ENCODE peak calls at places on chromosome 16, in ten cellular contexts. One of them, this sample, is unnamed. For H3K4me1, the result is how much of the 10 kb centered on the place peaks cover.

GRCh38 chr16:12901597-12902436 is at the start of gene SHISA9:
- DNase-seq in A549: no peak
- DNase-seq in spleen: no peak
- DNase-seq in Karpas-422: no peak
- DNase-seq in endodermal cell: peak
- DNase-seq in mammary epithelial cell: peak
- DNase-seq in Caco-2: no peak
- DNase-seq in prostate gland: no peak
- DNase-seq in sigmoid colon: no peak
- DNase-seq in heart right ventricle: no peak
- DNase-seq in this sample: no peak

GRCh38 chr16:17331071-17331521 is 139.7 kb downstream of the XYLT1 start:
- DNase-seq in A549: no peak
- DNase-seq in spleen: no peak
- DNase-seq in Karpas-422: no peak
- DNase-seq in endodermal cell: no peak
- DNase-seq in mammary epithelial cell: no peak
- DNase-seq in Caco-2: no peak
- DNase-seq in prostate gland: no peak
- DNase-seq in sigmoid colon: peak
- DNase-seq in heart right ventricle: peak
- DNase-seq in this sample: no peak

GRCh38 chr16:81729451-81729850 is 49.6 kb upstream of the PLCG2 start:
- DNase-seq in A549: no peak
- DNase-seq in spleen: no peak
- DNase-seq in Karpas-422: peak
- DNase-seq in endodermal cell: peak
- DNase-seq in mammary epithelial cell: no peak
- DNase-seq in Caco-2: no peak
- DNase-seq in prostate gland: no peak
- DNase-seq in sigmoid colon: no peak
- DNase-seq in heart right ventricle: no peak
- DNase-seq in this sample: no peak

GRCh38 chr16:31712064-31712540 is 161.5 kb upstream of the ZNF267 start:
- DNase-seq in A549: no peak
- DNase-seq in spleen: no peak
- DNase-seq in Karpas-422: peak
- DNase-seq in endodermal cell: no peak
- DNase-seq in mammary epithelial cell: no peak
- DNase-seq in Caco-2: no peak
- DNase-seq in prostate gland: no peak
- DNase-seq in sigmoid colon: no peak
- DNase-seq in heart right ventricle: no peak
- DNase-seq in this sample: no peak

GRCh38 chr16:3094289-3095027 is 4.6 kb downstream of the ZSCAN10 start:
- DNase-seq in A549: peak
- DNase-seq in spleen: peak
- DNase-seq in Karpas-422: peak
- DNase-seq in endodermal cell: peak
- DNase-seq in mammary epithelial cell: peak
- DNase-seq in Caco-2: no peak
- DNase-seq in prostate gland: no peak
- DNase-seq in sigmoid colon: no peak
- DNase-seq in heart right ventricle: no peak
- DNase-seq in this sample: peak

GRCh38 chr16:55834044-55834443 is 1.1 kb upstream of the CES1 start:
- DNase-seq in A549: no peak
- DNase-seq in spleen: no peak
- DNase-seq in Karpas-422: no peak
- DNase-seq in endodermal cell: peak
- DNase-seq in mammary epithelial cell: no peak
- DNase-seq in Caco-2: no peak
- DNase-seq in prostate gland: no peak
- DNase-seq in sigmoid colon: no peak
- DNase-seq in heart right ventricle: no peak
- DNase-seq in this sample: no peak

GRCh38 chr16:14579266-14579665 is 50.8 kb downstream of the PARN start:
- DNase-seq in A549: peak
- DNase-seq in spleen: no peak
- DNase-seq in Karpas-422: no peak
- DNase-seq in endodermal cell: no peak
- DNase-seq in mammary epithelial cell: no peak
- DNase-seq in Caco-2: no peak
- DNase-seq in prostate gland: no peak
- DNase-seq in sigmoid colon: no peak
- DNase-seq in heart right ventricle: no peak
- DNase-seq in this sample: no peak

GRCh38 chr16:30394603-30395154 is 541 bp upstream of the ZNF48 start:
- DNase-seq in A549: no peak
- DNase-seq in spleen: no peak
- DNase-seq in Karpas-422: no peak
- DNase-seq in endodermal cell: no peak
- DNase-seq in mammary epithelial cell: no peak
- DNase-seq in Caco-2: no peak
- DNase-seq in prostate gland: no peak
- DNase-seq in sigmoid colon: no peak
- DNase-seq in heart right ventricle: no peak
- DNase-seq in this sample: peak

GRCh38 chr16:72856797-72857196 is 191.1 kb downstream of the ZFHX3 start:
- DNase-seq in A549: peak
- DNase-seq in spleen: no peak
- DNase-seq in Karpas-422: peak
- DNase-seq in endodermal cell: peak
- DNase-seq in mammary epithelial cell: no peak
- DNase-seq in Caco-2: no peak
- DNase-seq in prostate gland: no peak
- DNase-seq in sigmoid colon: no peak
- DNase-seq in heart right ventricle: no peak
- DNase-seq in this sample: peak

GRCh38 chr16:49000594-49000993 is 281.0 kb downstream of the CBLN1 start:
- DNase-seq in A549: no peak
- DNase-seq in spleen: no peak
- DNase-seq in Karpas-422: peak
- DNase-seq in endodermal cell: peak
- DNase-seq in mammary epithelial cell: peak
- DNase-seq in Caco-2: no peak
- DNase-seq in prostate gland: no peak
- DNase-seq in sigmoid colon: no peak
- DNase-seq in heart right ventricle: no peak
- DNase-seq in this sample: peak

GRCh38 chr16:19330801-19331484 is 45.4 kb downstream of the CLEC19A start:
- DNase-seq in A549: peak
- DNase-seq in spleen: no peak
- DNase-seq in Karpas-422: no peak
- DNase-seq in endodermal cell: no peak
- DNase-seq in mammary epithelial cell: peak
- DNase-seq in Caco-2: no peak
- DNase-seq in prostate gland: peak
- DNase-seq in sigmoid colon: no peak
- DNase-seq in heart right ventricle: no peak
- DNase-seq in this sample: no peak

GRCh38 chr16:74743045-74743667 is 31.5 kb downstream of the FA2H start:
- DNase-seq in A549: no peak
- DNase-seq in spleen: peak
- DNase-seq in Karpas-422: no peak
- DNase-seq in endodermal cell: no peak
- DNase-seq in mammary epithelial cell: no peak
- DNase-seq in Caco-2: no peak
- DNase-seq in prostate gland: no peak
- DNase-seq in sigmoid colon: no peak
- DNase-seq in heart right ventricle: no peak
- DNase-seq in this sample: no peak

GRCh38 chr16:21336231-21336630 is 58.1 kb upstream of the CRYM start:
- DNase-seq in A549: no peak
- DNase-seq in spleen: no peak
- DNase-seq in Karpas-422: no peak
- DNase-seq in endodermal cell: no peak
- DNase-seq in mammary epithelial cell: peak
- DNase-seq in Caco-2: no peak
- DNase-seq in prostate gland: no peak
- DNase-seq in sigmoid colon: no peak
- DNase-seq in heart right ventricle: no peak
- DNase-seq in this sample: no peak

GRCh38 chr16:85246973-85247372 is 134.7 kb upstream of the CIBAR2 start:
- DNase-seq in A549: no peak
- DNase-seq in spleen: no peak
- DNase-seq in Karpas-422: no peak
- DNase-seq in endodermal cell: no peak
- DNase-seq in mammary epithelial cell: no peak
- DNase-seq in Caco-2: no peak
- DNase-seq in prostate gland: no peak
- DNase-seq in sigmoid colon: no peak
- DNase-seq in heart right ventricle: no peak
- DNase-seq in this sample: no peak

DNA sequence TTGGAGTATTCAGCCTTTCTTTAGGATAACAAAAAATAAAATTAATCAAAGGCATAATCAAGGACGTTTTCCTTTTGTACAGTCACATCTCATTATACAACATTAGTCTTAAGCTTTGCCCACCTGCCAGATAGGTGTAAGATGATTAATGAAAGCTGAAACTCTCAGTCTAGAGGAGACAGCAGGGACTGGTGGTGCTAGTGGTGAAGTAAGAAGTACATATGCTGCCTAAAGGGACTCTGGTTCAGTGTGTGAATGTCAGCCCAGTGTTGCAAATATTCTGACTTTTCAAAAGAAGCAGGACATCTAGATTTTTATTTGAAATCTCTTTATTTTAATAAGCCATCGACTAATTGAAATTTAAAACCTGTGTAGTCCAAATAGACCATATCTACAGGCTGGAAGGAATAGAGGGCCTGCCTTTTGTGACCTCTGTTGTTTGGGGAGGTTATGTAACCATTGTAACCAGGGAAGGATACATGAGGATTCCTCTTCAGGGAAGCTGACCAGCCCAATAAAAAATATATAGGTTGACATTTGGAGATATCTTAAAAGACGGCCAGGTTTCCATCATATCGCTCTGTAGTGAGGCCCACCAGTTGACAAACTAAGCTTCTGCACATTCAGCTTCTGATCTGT is 54.1 kb downstream of the FTO start:
- DNase-seq in A549: no peak
- DNase-seq in spleen: no peak
- DNase-seq in Karpas-422: no peak
- DNase-seq in endodermal cell: no peak
- DNase-seq in mammary epithelial cell: no peak
- DNase-seq in Caco-2: no peak
- DNase-seq in prostate gland: no peak
- DNase-seq in sigmoid colon: no peak
- DNase-seq in heart right ventricle: no peak
- DNase-seq in this sample: no peak
- H3K4me1 ChIP-seq in A549: half or more
- H3K4me1 ChIP-seq in spleen: under half
- H3K4me1 ChIP-seq in Karpas-422: half or more
- H3K4me1 ChIP-seq in endodermal cell: under half
- H3K4me1 ChIP-seq in mammary epithelial cell: under half
- H3K4me1 ChIP-seq in Caco-2: half or more
- H3K4me1 ChIP-seq in prostate gland: under half
- H3K4me1 ChIP-seq in sigmoid colon: half or more
- H3K4me1 ChIP-seq in heart right ventricle: under half
- H3K4me1 ChIP-seq in this sample: under half

GRCh38 chr16:68276223-68276622 is 11.9 kb downstream of the SLC7A6 start:
- DNase-seq in A549: no peak
- DNase-seq in spleen: no peak
- DNase-seq in Karpas-422: no peak
- DNase-seq in endodermal cell: no peak
- DNase-seq in mammary epithelial cell: no peak
- DNase-seq in Caco-2: no peak
- DNase-seq in prostate gland: no peak
- DNase-seq in sigmoid colon: no peak
- DNase-seq in heart right ventricle: no peak
- DNase-seq in this sample: no peak
- H3K4me1 ChIP-seq in A549: under half
- H3K4me1 ChIP-seq in spleen: half or more
- H3K4me1 ChIP-seq in Karpas-422: half or more
- H3K4me1 ChIP-seq in endodermal cell: under half
- H3K4me1 ChIP-seq in mammary epithelial cell: under half
- H3K4me1 ChIP-seq in Caco-2: half or more
- H3K4me1 ChIP-seq in prostate gland: under half
- H3K4me1 ChIP-seq in sigmoid colon: under half
- H3K4me1 ChIP-seq in heart right ventricle: under half
- H3K4me1 ChIP-seq in this sample: under half

DNA sequence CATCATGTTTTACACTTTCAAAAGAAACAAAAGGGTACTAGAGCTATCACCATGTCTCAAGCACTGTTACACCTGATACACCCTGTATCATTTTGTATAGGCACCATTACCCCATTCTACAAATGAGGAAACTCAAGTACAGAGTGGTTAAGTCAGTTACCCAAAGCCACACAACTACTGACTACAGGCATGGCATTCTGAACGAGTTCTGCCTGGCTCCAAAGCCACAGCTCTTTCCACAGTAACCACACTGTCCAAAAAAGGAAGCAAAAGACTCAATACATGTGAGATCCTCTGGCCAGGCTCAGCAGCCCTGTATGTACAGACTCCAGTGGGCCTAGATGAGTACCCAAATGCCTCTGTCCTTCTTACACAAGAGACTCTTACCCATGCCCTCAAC is 4.7 kb downstream of the DYNC1LI2 start:
- DNase-seq in A549: no peak
- DNase-seq in spleen: no peak
- DNase-seq in Karpas-422: no peak
- DNase-seq in endodermal cell: no peak
- DNase-seq in mammary epithelial cell: peak
- DNase-seq in Caco-2: no peak
- DNase-seq in prostate gland: no peak
- DNase-seq in sigmoid colon: no peak
- DNase-seq in heart right ventricle: no peak
- DNase-seq in this sample: no peak
- H3K4me1 ChIP-seq in A549: under half
- H3K4me1 ChIP-seq in spleen: under half
- H3K4me1 ChIP-seq in Karpas-422: under half
- H3K4me1 ChIP-seq in endodermal cell: under half
- H3K4me1 ChIP-seq in mammary epithelial cell: under half
- H3K4me1 ChIP-seq in Caco-2: under half
- H3K4me1 ChIP-seq in prostate gland: under half
- H3K4me1 ChIP-seq in sigmoid colon: half or more
- H3K4me1 ChIP-seq in heart right ventricle: under half
- H3K4me1 ChIP-seq in this sample: under half

DNA sequence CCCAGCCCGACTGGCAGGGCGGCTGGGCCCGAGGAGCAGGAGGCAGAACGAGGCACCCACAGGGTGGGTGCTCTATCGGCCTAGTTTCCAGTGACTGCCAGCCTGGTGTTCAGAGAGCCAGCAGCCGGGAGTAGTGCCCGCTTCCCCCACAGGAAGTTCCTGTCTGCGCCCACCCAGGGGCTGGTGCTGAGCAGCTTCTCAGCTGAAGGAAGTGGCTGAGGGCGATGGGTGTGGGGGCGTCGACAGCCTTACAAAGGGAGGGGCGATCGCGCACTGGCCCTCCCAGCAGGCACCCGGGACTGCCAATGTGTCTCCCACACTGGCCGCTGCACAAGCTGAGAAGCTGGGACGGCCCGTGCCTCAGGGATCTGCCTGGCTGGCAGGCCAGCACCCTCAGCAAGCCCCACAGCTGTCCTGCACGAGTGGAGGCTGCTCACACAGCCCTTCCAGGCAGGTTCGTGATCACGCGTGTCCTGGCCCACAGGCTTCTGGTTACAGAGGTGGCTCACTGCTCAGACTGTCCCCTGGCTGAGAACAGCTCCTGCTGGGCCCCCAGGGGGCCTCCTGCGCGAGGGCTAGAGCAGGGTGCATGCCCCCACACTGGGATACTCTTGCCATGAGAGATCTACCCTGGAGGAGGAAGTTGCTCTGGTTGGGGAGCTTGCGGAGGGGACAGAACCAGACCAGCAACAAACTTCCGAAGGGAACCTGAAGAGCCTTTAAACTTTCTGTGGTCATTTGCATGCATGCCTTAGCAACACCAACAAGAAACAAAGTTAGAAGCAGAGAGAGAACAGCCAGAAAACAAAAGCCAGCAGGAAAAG is 2.5 kb downstream of the RNF166 start:
- DNase-seq in A549: no peak
- DNase-seq in spleen: peak
- DNase-seq in Karpas-422: no peak
- DNase-seq in endodermal cell: no peak
- DNase-seq in mammary epithelial cell: no peak
- DNase-seq in Caco-2: no peak
- DNase-seq in prostate gland: no peak
- DNase-seq in sigmoid colon: no peak
- DNase-seq in heart right ventricle: peak
- DNase-seq in this sample: no peak
- H3K4me1 ChIP-seq in A549: under half
- H3K4me1 ChIP-seq in spleen: half or more
- H3K4me1 ChIP-seq in Karpas-422: half or more
- H3K4me1 ChIP-seq in endodermal cell: under half
- H3K4me1 ChIP-seq in mammary epithelial cell: under half
- H3K4me1 ChIP-seq in Caco-2: under half
- H3K4me1 ChIP-seq in prostate gland: under half
- H3K4me1 ChIP-seq in sigmoid colon: under half
- H3K4me1 ChIP-seq in heart right ventricle: half or more
- H3K4me1 ChIP-seq in this sample: under half